ENCODE peak calls at places on chromosome 3, in ten cellular contexts. J is hepatocyte; A is lower lobe of right lung; Y is SK-N-SH; Z is HL-60; W is CD4-positive, alpha-beta memory T cell; P is tibial nerve; L is K562; K is neural progenitor cell; V is naive thymus-derived CD4-positive, alpha-beta T cell. M is an unnamed sample.

GRCh38 chr3:114418724-114419543 is 125.1 kb downstream of the TIGIT start:
- DNase-seq in J (peak; percentile 73), A (no peak), Y (peak; percentile 48), Z (peak; percentile 50), W (peak; percentile 66), P (no peak), L (peak; percentile 43), K (peak; percentile 69), V (no peak), M (no peak)

GRCh38 chr3:194313642-194314430 is 37.3 kb downstream of the CPN2 start:
- DNase-seq in J (no peak), A (no peak), Y (peak; percentile 67), Z (no peak), W (no peak), P (peak; percentile 48), L (no peak), K (peak; percentile 52), V (no peak), M (no peak)

GRCh38 chr3:37168896-37169295 is 5.5 kb downstream of the LRRFIP2 start:
- DNase-seq in J (no peak), A (no peak), Y (no peak), Z (no peak), W (no peak), P (no peak), L (no peak), K (no peak), V (no peak), M (no peak)

GRCh38 chr3:43629254-43629653 is 7.4 kb upstream of the ANO10 start:
- DNase-seq in J (no peak), A (no peak), Y (no peak), Z (no peak), W (no peak), P (no peak), L (no peak), K (no peak), V (no peak), M (no peak)

GRCh38 chr3:174125267-174125844 is 727.8 kb downstream of the NLGN1 start:
- DNase-seq in J (peak; percentile 44), A (no peak), Y (peak; percentile 39), Z (peak; percentile 3), W (no peak), P (no peak), L (no peak), K (peak; percentile 59), V (no peak), M (no peak)

GRCh38 chr3:183038764-183039163 is 58.4 kb upstream of the DCUN1D1 start:
- DNase-seq in J (no peak), A (no peak), Y (no peak), Z (no peak), W (no peak), P (no peak), L (no peak), K (no peak), V (no peak), M (no peak)

GRCh38 chr3:188646592-188646991 is 492.6 kb downstream of the LPP start:
- DNase-seq in J (peak; percentile 23), A (no peak), Y (no peak), Z (peak; percentile 57), W (no peak), P (no peak), L (no peak), K (no peak), V (no peak), M (no peak)

GRCh38 chr3:174505266-174505665 is 353.9 kb upstream of the NAALADL2 start:
- DNase-seq in J (no peak), A (no peak), Y (no peak), Z (no peak), W (no peak), P (no peak), L (no peak), K (no peak), V (no peak), M (no peak)

GRCh38 chr3:101066776-101067175 is 73.6 kb upstream of the ABI3BP start:
- DNase-seq in J (no peak), A (no peak), Y (no peak), Z (no peak), W (no peak), P (no peak), L (no peak), K (no peak), V (no peak), M (no peak)

GRCh38 chr3:156093966-156094365 is 26.4 kb upstream of the KCNAB1 start:
- DNase-seq in J (no peak), A (no peak), Y (no peak), Z (no peak), W (no peak), P (no peak), L (no peak), K (peak; percentile 8), V (no peak), M (no peak)

GRCh38 chr3:156102267-156102912 is 18.0 kb upstream of the KCNAB1 start:
- DNase-seq in J (no peak), A (no peak), Y (no peak), Z (no peak), W (no peak), P (no peak), L (no peak), K (no peak), V (no peak), M (no peak)

GRCh38 chr3:156094391-156094790 is 26.0 kb upstream of the KCNAB1 start:
- DNase-seq in J (no peak), A (no peak), Y (no peak), Z (no peak), W (no peak), P (no peak), L (no peak), K (no peak), V (no peak), M (no peak)

DNA sequence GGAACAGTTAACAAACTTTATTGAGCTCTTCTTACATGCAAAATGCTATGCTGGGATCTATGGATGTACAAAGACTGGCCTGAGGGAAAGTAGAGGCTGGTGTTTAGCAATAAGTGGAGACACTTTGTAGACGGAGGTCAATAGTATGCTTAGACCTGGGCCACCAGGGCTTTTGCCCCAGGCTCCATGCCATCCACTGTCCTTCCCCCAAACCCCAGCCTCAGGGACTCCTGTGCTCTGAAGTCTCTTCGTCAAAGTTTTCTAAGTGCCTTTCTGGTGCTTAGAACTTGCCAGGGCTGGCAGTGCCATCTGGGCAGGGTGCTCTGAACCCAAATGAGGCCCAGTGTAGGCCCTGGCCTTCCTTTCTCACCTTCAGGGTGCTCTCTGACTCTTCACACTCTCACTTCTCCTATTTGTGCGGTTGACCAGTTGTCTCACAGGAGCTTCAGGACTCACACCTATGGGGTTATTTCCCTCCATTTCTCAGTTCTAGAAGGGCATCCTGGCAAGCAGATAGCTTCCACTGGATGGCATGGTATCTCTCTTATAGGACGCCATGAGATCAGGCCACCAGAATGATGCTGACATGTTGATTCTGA is 21.8 kb upstream of the KCNAB1 start:
- DNase-seq in J (no peak), A (no peak), Y (no peak), Z (no peak), W (no peak), P (no peak), L (no peak), K (no peak), V (no peak), M (no peak)
- H3K27ac ChIP-seq in J (no peak overlapping the region), A (no peak overlapping the region), Y (no peak overlapping the region), Z (no peak overlapping the region), W (no peak overlapping the region), P (no peak overlapping the region), L (no peak overlapping the region), K (no peak overlapping the region), V (no peak overlapping the region), M (no peak overlapping the region)

DNA sequence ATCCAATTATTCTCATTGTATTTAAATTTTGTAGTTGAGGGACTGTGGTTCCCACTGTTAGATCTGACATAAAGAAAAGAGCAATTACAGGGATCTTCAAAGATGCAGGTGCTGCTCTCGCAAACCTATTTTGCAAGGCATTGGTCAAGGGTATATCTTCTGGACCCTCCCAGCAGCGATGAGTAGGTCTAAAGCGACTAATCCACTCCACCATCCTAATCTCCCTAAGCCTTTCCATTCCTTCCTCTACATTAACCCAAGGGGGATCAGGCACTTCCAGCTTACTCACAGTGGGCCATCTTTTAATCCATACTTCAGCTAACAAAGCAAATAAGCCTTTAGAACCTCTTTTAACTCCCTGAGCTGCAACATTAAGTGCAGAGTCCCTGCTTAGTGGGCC is 37.0 kb upstream of the CPOX start:
- DNase-seq in J (no peak), A (no peak), Y (no peak), Z (no peak), W (no peak), P (no peak), L (no peak), K (peak; percentile 57), V (no peak), M (no peak)
- H3K27ac ChIP-seq in J (no peak overlapping the region), A (no peak overlapping the region), Y (no peak overlapping the region), Z (no peak overlapping the region), W (no peak overlapping the region), P (no peak overlapping the region), L (no peak overlapping the region), K (no peak overlapping the region), V (no peak overlapping the region), M (no peak overlapping the region)

GRCh38 chr3:14810070-14810732 is 8.6 kb upstream of the FGD5 start:
- DNase-seq in J (peak; percentile 54), A (peak; percentile 65), Y (peak; percentile 80), Z (no peak), W (no peak), P (no peak), L (no peak), K (peak; percentile 73), V (no peak), M (no peak)

GRCh38 chr3:14811733-14812132 is 7.0 kb upstream of the FGD5 start:
- DNase-seq in J (no peak), A (no peak), Y (no peak), Z (no peak), W (no peak), P (no peak), L (no peak), K (no peak), V (no peak), M (no peak)

GRCh38 chr3:14812196-14812785 is 6.5 kb upstream of the FGD5 start:
- DNase-seq in J (no peak), A (no peak), Y (no peak), Z (no peak), W (no peak), P (no peak), L (no peak), K (no peak), V (no peak), M (no peak)

GRCh38 chr3:14808502-14809266 is 10.1 kb upstream of the FGD5 start:
- DNase-seq in J (no peak), A (no peak), Y (no peak), Z (no peak), W (no peak), P (no peak), L (no peak), K (no peak), V (no peak), M (no peak)

GRCh38 chr3:14810795-14811661 is 7.7 kb upstream of the FGD5 start:
- DNase-seq in J (no peak), A (no peak), Y (no peak), Z (no peak), W (no peak), P (no peak), L (no peak), K (peak; percentile 52), V (no peak), M (no peak)
- H3K27ac ChIP-seq in J (no peak overlapping the region), A (peak overlapping the region; percentile 79), Y (no peak overlapping the region), Z (no peak overlapping the region), W (no peak overlapping the region), P (peak overlapping the region; percentile 78), L (no peak overlapping the region), K (no peak overlapping the region), V (no peak overlapping the region), M (peak overlapping the region; percentile 79)

DNA sequence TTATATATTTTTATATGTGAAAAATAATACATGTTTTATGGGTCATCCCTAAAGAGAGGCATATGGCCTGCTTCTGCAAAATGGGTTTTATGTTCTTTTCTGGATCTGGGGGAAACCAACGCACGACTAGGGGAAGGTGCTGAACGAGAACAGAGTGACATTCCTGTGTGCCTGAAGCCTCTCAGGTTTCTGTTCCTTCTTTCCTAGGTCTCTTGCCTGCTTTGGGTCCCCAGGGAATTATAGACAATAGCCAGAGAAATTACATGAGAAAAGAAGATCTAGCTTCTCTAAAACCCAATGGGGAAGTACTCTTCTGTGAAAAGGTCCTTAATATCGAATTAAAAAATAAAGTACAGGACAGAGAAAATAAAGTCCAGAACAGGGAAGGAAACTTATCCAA is 66.5 kb downstream of the IGSF11 start:
- DNase-seq in J (no peak), A (no peak), Y (no peak), Z (no peak), W (no peak), P (no peak), L (no peak), K (peak; percentile 30), V (no peak), M (no peak)
- H3K27ac ChIP-seq in J (no peak overlapping the region), A (no peak overlapping the region), Y (no peak overlapping the region), Z (no peak overlapping the region), W (no peak overlapping the region), P (no peak overlapping the region), L (no peak overlapping the region), K (no peak overlapping the region), V (no peak overlapping the region), M (no peak overlapping the region)